ENCODE peak calls at places on chromosomes 3 and 15, in five cellular contexts. One of them, this sample, is unnamed.

GRCh38 chr3:184261270-184262165 is at the start of gene CAMK2N2:
- DNase-seq in right lobe of liver: peak; percentile 75
- DNase-seq in activated gamma-delta T cell treated with anti-CD3 and anti-CD28 coated beads, Interleukin-2, amount 50 U/mL, for 16 hours: peak; percentile 36
- DNase-seq in neural crest cell: peak; percentile 58
- DNase-seq in GM04504: no peak
- DNase-seq in this sample: peak; percentile 72

GRCh38 chr3:16024548-16024947 is 149.9 kb upstream of the GALNT15 start:
- DNase-seq in activated gamma-delta T cell treated with anti-CD3 and anti-CD28 coated beads, Interleukin-2, amount 50 U/mL, for 16 hours: no peak
- DNase-seq in neural crest cell: no peak
- DNase-seq in right lobe of liver: no peak
- DNase-seq in GM04504: no peak
- DNase-seq in this sample: no peak

GRCh38 chr3:70880416-70880815 is 568.0 kb upstream of the MDFIC2 start:
- DNase-seq in activated gamma-delta T cell treated with anti-CD3 and anti-CD28 coated beads, Interleukin-2, amount 50 U/mL, for 16 hours: no peak
- DNase-seq in GM04504: no peak
- DNase-seq in right lobe of liver: no peak
- DNase-seq in neural crest cell: no peak
- DNase-seq in this sample: no peak

GRCh38 chr3:74079961-74080562 is 455.3 kb upstream of the PDZRN3 start:
- DNase-seq in GM04504: no peak
- DNase-seq in neural crest cell: no peak
- DNase-seq in activated gamma-delta T cell treated with anti-CD3 and anti-CD28 coated beads, Interleukin-2, amount 50 U/mL, for 16 hours: no peak
- DNase-seq in right lobe of liver: no peak
- DNase-seq in this sample: no peak

GRCh38 chr15:41838400-41838897 is at the start of gene PLA2G4B:
- DNase-seq in right lobe of liver: no peak
- DNase-seq in neural crest cell: no peak
- DNase-seq in activated gamma-delta T cell treated with anti-CD3 and anti-CD28 coated beads, Interleukin-2, amount 50 U/mL, for 16 hours: no peak
- DNase-seq in GM04504: no peak
- DNase-seq in this sample: peak; percentile 66

GRCh38 chr3:25335429-25335828 is 92.6 kb upstream of the RARB start:
- DNase-seq in neural crest cell: no peak
- DNase-seq in GM04504: no peak
- DNase-seq in right lobe of liver: no peak
- DNase-seq in activated gamma-delta T cell treated with anti-CD3 and anti-CD28 coated beads, Interleukin-2, amount 50 U/mL, for 16 hours: no peak
- DNase-seq in this sample: no peak

GRCh38 chr15:67082007-67082536 is 16.7 kb downstream of the SMAD3 start:
- DNase-seq in right lobe of liver: no peak
- DNase-seq in neural crest cell: no peak
- DNase-seq in GM04504: no peak
- DNase-seq in activated gamma-delta T cell treated with anti-CD3 and anti-CD28 coated beads, Interleukin-2, amount 50 U/mL, for 16 hours: peak; percentile 53
- DNase-seq in this sample: no peak

GRCh38 chr15:44779761-44780160 is 43.4 kb downstream of the TRIM69 start:
- DNase-seq in GM04504: no peak
- DNase-seq in neural crest cell: no peak
- DNase-seq in right lobe of liver: no peak
- DNase-seq in activated gamma-delta T cell treated with anti-CD3 and anti-CD28 coated beads, Interleukin-2, amount 50 U/mL, for 16 hours: no peak
- DNase-seq in this sample: no peak

GRCh38 chr15:76203766-76204557 is 107.3 kb downstream of the ETFA start:
- DNase-seq in GM04504: no peak
- DNase-seq in neural crest cell: no peak
- DNase-seq in right lobe of liver: no peak
- DNase-seq in activated gamma-delta T cell treated with anti-CD3 and anti-CD28 coated beads, Interleukin-2, amount 50 U/mL, for 16 hours: no peak
- DNase-seq in this sample: no peak

GRCh38 chr3:8980756-8981257 is 17.5 kb upstream of the RAD18 start:
- DNase-seq in neural crest cell: no peak
- DNase-seq in GM04504: no peak
- DNase-seq in activated gamma-delta T cell treated with anti-CD3 and anti-CD28 coated beads, Interleukin-2, amount 50 U/mL, for 16 hours: no peak
- DNase-seq in right lobe of liver: no peak
- DNase-seq in this sample: no peak

GRCh38 chr15:75723171-75723846 is 10.7 kb upstream of the CSPG4 start:
- DNase-seq in neural crest cell: no peak
- DNase-seq in activated gamma-delta T cell treated with anti-CD3 and anti-CD28 coated beads, Interleukin-2, amount 50 U/mL, for 16 hours: no peak
- DNase-seq in GM04504: no peak
- DNase-seq in right lobe of liver: peak; percentile 24
- DNase-seq in this sample: no peak

GRCh38 chr3:36833160-36833814 is 68.9 kb upstream of the DCLK3 start:
- DNase-seq in neural crest cell: no peak
- DNase-seq in GM04504: no peak
- DNase-seq in right lobe of liver: no peak
- DNase-seq in activated gamma-delta T cell treated with anti-CD3 and anti-CD28 coated beads, Interleukin-2, amount 50 U/mL, for 16 hours: no peak
- DNase-seq in this sample: no peak

GRCh38 chr3:127588675-127589577 is 1.6 kb downstream of the TPRA1 start:
- DNase-seq in right lobe of liver: no peak
- DNase-seq in activated gamma-delta T cell treated with anti-CD3 and anti-CD28 coated beads, Interleukin-2, amount 50 U/mL, for 16 hours: no peak
- DNase-seq in GM04504: peak; percentile 64
- DNase-seq in neural crest cell: no peak
- DNase-seq in this sample: peak; percentile 30

GRCh38 chr15:22885105-22885504 is 46.6 kb downstream of the NIPA2 start:
- DNase-seq in right lobe of liver: no peak
- DNase-seq in GM04504: no peak
- DNase-seq in neural crest cell: no peak
- DNase-seq in activated gamma-delta T cell treated with anti-CD3 and anti-CD28 coated beads, Interleukin-2, amount 50 U/mL, for 16 hours: no peak
- DNase-seq in this sample: no peak

GRCh38 chr3:121488628-121489027 is 57.2 kb downstream of the POLQ start:
- DNase-seq in activated gamma-delta T cell treated with anti-CD3 and anti-CD28 coated beads, Interleukin-2, amount 50 U/mL, for 16 hours: no peak
- DNase-seq in neural crest cell: no peak
- DNase-seq in right lobe of liver: no peak
- DNase-seq in GM04504: no peak
- DNase-seq in this sample: peak; percentile 30

GRCh38 chr3:29721789-29722188 is 440.9 kb downstream of the RBMS3 start:
- DNase-seq in neural crest cell: no peak
- DNase-seq in GM04504: peak; percentile 8
- DNase-seq in activated gamma-delta T cell treated with anti-CD3 and anti-CD28 coated beads, Interleukin-2, amount 50 U/mL, for 16 hours: no peak
- DNase-seq in right lobe of liver: no peak
- DNase-seq in this sample: peak; percentile 43

GRCh38 chr3:25381083-25381482 is 47.0 kb upstream of the RARB start:
- DNase-seq in right lobe of liver: no peak
- DNase-seq in neural crest cell: no peak
- DNase-seq in GM04504: no peak
- DNase-seq in activated gamma-delta T cell treated with anti-CD3 and anti-CD28 coated beads, Interleukin-2, amount 50 U/mL, for 16 hours: no peak
- DNase-seq in this sample: no peak

This sample was measured in MCF 10A.